ENCODE peak calls at places on chromosomes 11 and 22, in six cellular contexts. One of them, this sample, is unnamed.

GRCh38 chr11:34299962-34300350 is 57.9 kb downstream of the ABTB2 start:
- DNase-seq in NCI-H2029: no peak
- DNase-seq in effector memory CD4-positive, alpha-beta T cell: no peak
- DNase-seq in psoas muscle: no peak
- DNase-seq in T-helper 1 cell: no peak
- DNase-seq in KBM-7: no peak
- DNase-seq in this sample: no peak

GRCh38 chr22:25111579-25112517 is 87.8 kb upstream of the CRYBB3 start:
- DNase-seq in NCI-H2029: no peak
- DNase-seq in effector memory CD4-positive, alpha-beta T cell: no peak
- DNase-seq in psoas muscle: peak
- DNase-seq in T-helper 1 cell: no peak
- DNase-seq in KBM-7: peak
- DNase-seq in this sample: no peak

GRCh38 chr11:720642-721346 is 14.8 kb downstream of the EPS8L2 start:
- DNase-seq in NCI-H2029: peak
- DNase-seq in effector memory CD4-positive, alpha-beta T cell: peak
- DNase-seq in psoas muscle: no peak
- DNase-seq in T-helper 1 cell: no peak
- DNase-seq in KBM-7: peak
- DNase-seq in this sample: no peak

GRCh38 chr22:38327805-38328204 is 10.6 kb upstream of the CSNK1E start:
- DNase-seq in NCI-H2029: no peak
- DNase-seq in effector memory CD4-positive, alpha-beta T cell: no peak
- DNase-seq in psoas muscle: no peak
- DNase-seq in T-helper 1 cell: no peak
- DNase-seq in KBM-7: no peak
- DNase-seq in this sample: no peak

GRCh38 chr11:101407324-101407723 is 176.5 kb downstream of the TRPC6 start:
- DNase-seq in NCI-H2029: no peak
- DNase-seq in effector memory CD4-positive, alpha-beta T cell: no peak
- DNase-seq in psoas muscle: no peak
- DNase-seq in T-helper 1 cell: no peak
- DNase-seq in KBM-7: no peak
- DNase-seq in this sample: no peak

GRCh38 chr22:33932997-33933396 is 12.7 kb upstream of the LARGE1 start:
- DNase-seq in NCI-H2029: no peak
- DNase-seq in effector memory CD4-positive, alpha-beta T cell: no peak
- DNase-seq in psoas muscle: no peak
- DNase-seq in T-helper 1 cell: no peak
- DNase-seq in KBM-7: no peak
- DNase-seq in this sample: no peak

GRCh38 chr11:47907499-47907898 is 59.3 kb upstream of the NUP160 start:
- DNase-seq in NCI-H2029: no peak
- DNase-seq in effector memory CD4-positive, alpha-beta T cell: no peak
- DNase-seq in psoas muscle: no peak
- DNase-seq in T-helper 1 cell: no peak
- DNase-seq in KBM-7: no peak
- DNase-seq in this sample: no peak

GRCh38 chr22:22710719-22711531 is 66.5 kb downstream of the GGTLC2 start:
- DNase-seq in NCI-H2029: peak
- DNase-seq in effector memory CD4-positive, alpha-beta T cell: peak
- DNase-seq in psoas muscle: peak
- DNase-seq in T-helper 1 cell: peak
- DNase-seq in KBM-7: peak
- DNase-seq in this sample: peak

GRCh38 chr11:93689166-93689734 is 27.8 kb downstream of the CEP295 start:
- DNase-seq in NCI-H2029: no peak
- DNase-seq in effector memory CD4-positive, alpha-beta T cell: no peak
- DNase-seq in psoas muscle: no peak
- DNase-seq in T-helper 1 cell: no peak
- DNase-seq in KBM-7: peak
- DNase-seq in this sample: no peak

GRCh38 chr22:38834991-38835390 is 8.8 kb downstream of the NPTXR start:
- DNase-seq in NCI-H2029: peak
- DNase-seq in effector memory CD4-positive, alpha-beta T cell: no peak
- DNase-seq in psoas muscle: peak
- DNase-seq in T-helper 1 cell: no peak
- DNase-seq in KBM-7: no peak
- DNase-seq in this sample: no peak

GRCh38 chr11:128886401-128887119 is 4.6 kb upstream of the KCNJ5 start:
- DNase-seq in NCI-H2029: no peak
- DNase-seq in effector memory CD4-positive, alpha-beta T cell: no peak
- DNase-seq in psoas muscle: no peak
- DNase-seq in T-helper 1 cell: no peak
- DNase-seq in KBM-7: peak
- DNase-seq in this sample: no peak

GRCh38 chr11:77091146-77091940 is 11.3 kb upstream of the OMP start:
- DNase-seq in NCI-H2029: peak
- DNase-seq in effector memory CD4-positive, alpha-beta T cell: peak
- DNase-seq in psoas muscle: peak
- DNase-seq in T-helper 1 cell: peak
- DNase-seq in KBM-7: peak
- DNase-seq in this sample: peak

GRCh38 chr11:83008581-83008923 is 63.1 kb downstream of the RAB30 start:
- DNase-seq in NCI-H2029: no peak
- DNase-seq in effector memory CD4-positive, alpha-beta T cell: no peak
- DNase-seq in psoas muscle: no peak
- DNase-seq in T-helper 1 cell: no peak
- DNase-seq in KBM-7: no peak
- DNase-seq in this sample: no peak

GRCh38 chr22:46446799-46447198 is 90.6 kb downstream of the CELSR1 start:
- DNase-seq in NCI-H2029: no peak
- DNase-seq in effector memory CD4-positive, alpha-beta T cell: no peak
- DNase-seq in psoas muscle: no peak
- DNase-seq in T-helper 1 cell: no peak
- DNase-seq in KBM-7: no peak
- DNase-seq in this sample: no peak

GRCh38 chr11:113729456-113729855 is 23.3 kb upstream of the TMPRSS5 start:
- DNase-seq in NCI-H2029: no peak
- DNase-seq in effector memory CD4-positive, alpha-beta T cell: no peak
- DNase-seq in psoas muscle: no peak
- DNase-seq in T-helper 1 cell: no peak
- DNase-seq in KBM-7: no peak
- DNase-seq in this sample: no peak

GRCh38 chr22:30015229-30015797 is 65.0 kb upstream of the HORMAD2 start:
- DNase-seq in NCI-H2029: no peak
- DNase-seq in effector memory CD4-positive, alpha-beta T cell: no peak
- DNase-seq in psoas muscle: no peak
- DNase-seq in T-helper 1 cell: no peak
- DNase-seq in KBM-7: no peak
- DNase-seq in this sample: no peak

GRCh38 chr11:70547821-70548670 is 149.7 kb downstream of the CTTN start:
- DNase-seq in NCI-H2029: no peak
- DNase-seq in effector memory CD4-positive, alpha-beta T cell: no peak
- DNase-seq in psoas muscle: peak
- DNase-seq in T-helper 1 cell: no peak
- DNase-seq in KBM-7: no peak
- DNase-seq in this sample: no peak

GRCh38 chr22:38107692-38108515 is 2.6 kb downstream of the BAIAP2L2 start:
- DNase-seq in NCI-H2029: no peak
- DNase-seq in effector memory CD4-positive, alpha-beta T cell: no peak
- DNase-seq in psoas muscle: no peak
- DNase-seq in T-helper 1 cell: no peak
- DNase-seq in KBM-7: no peak
- DNase-seq in this sample: no peak

GRCh38 chr22:36773935-36774334 is 2.0 kb downstream of the IFT27 start:
- DNase-seq in NCI-H2029: no peak
- DNase-seq in effector memory CD4-positive, alpha-beta T cell: no peak
- DNase-seq in psoas muscle: no peak
- DNase-seq in T-helper 1 cell: no peak
- DNase-seq in KBM-7: peak
- DNase-seq in this sample: no peak

GRCh38 chr11:13384837-13385417 is 78.1 kb downstream of the BTBD10 start:
- DNase-seq in NCI-H2029: no peak
- DNase-seq in effector memory CD4-positive, alpha-beta T cell: no peak
- DNase-seq in psoas muscle: no peak
- DNase-seq in T-helper 1 cell: no peak
- DNase-seq in KBM-7: peak
- DNase-seq in this sample: no peak

GRCh38 chr11:105667441-105667840 is 57.6 kb downstream of the GRIA4 start:
- DNase-seq in NCI-H2029: no peak
- DNase-seq in effector memory CD4-positive, alpha-beta T cell: no peak
- DNase-seq in psoas muscle: no peak
- DNase-seq in T-helper 1 cell: no peak
- DNase-seq in KBM-7: no peak
- DNase-seq in this sample: no peak

GRCh38 chr11:116916052-116916451 is 78.6 kb upstream of the APOA1 start:
- DNase-seq in NCI-H2029: no peak
- DNase-seq in effector memory CD4-positive, alpha-beta T cell: no peak
- DNase-seq in psoas muscle: no peak
- DNase-seq in T-helper 1 cell: no peak
- DNase-seq in KBM-7: no peak
- DNase-seq in this sample: no peak

GRCh38 chr11:107840120-107840479 is 18.5 kb downstream of the SLC35F2 start:
- DNase-seq in NCI-H2029: no peak
- DNase-seq in effector memory CD4-positive, alpha-beta T cell: no peak
- DNase-seq in psoas muscle: no peak
- DNase-seq in T-helper 1 cell: no peak
- DNase-seq in KBM-7: no peak
- DNase-seq in this sample: no peak

GRCh38 chr22:42754658-42755057 is 34.0 kb upstream of the A4GALT start:
- DNase-seq in NCI-H2029: no peak
- DNase-seq in effector memory CD4-positive, alpha-beta T cell: no peak
- DNase-seq in psoas muscle: no peak
- DNase-seq in T-helper 1 cell: no peak
- DNase-seq in KBM-7: no peak
- DNase-seq in this sample: no peak

GRCh38 chr11:115324569-115325432 is 179.4 kb downstream of the CADM1 start:
- DNase-seq in NCI-H2029: peak
- DNase-seq in effector memory CD4-positive, alpha-beta T cell: no peak
- DNase-seq in psoas muscle: no peak
- DNase-seq in T-helper 1 cell: peak
- DNase-seq in KBM-7: peak
- DNase-seq in this sample: peak

GRCh38 chr22:37090920-37091688 is 18.4 kb downstream of the TMPRSS6 start:
- DNase-seq in NCI-H2029: no peak
- DNase-seq in effector memory CD4-positive, alpha-beta T cell: no peak
- DNase-seq in psoas muscle: no peak
- DNase-seq in T-helper 1 cell: no peak
- DNase-seq in KBM-7: no peak
- DNase-seq in this sample: no peak

GRCh38 chr11:27716850-27717249 is 16.6 kb upstream of the BDNF start:
- DNase-seq in NCI-H2029: no peak
- DNase-seq in effector memory CD4-positive, alpha-beta T cell: no peak
- DNase-seq in psoas muscle: no peak
- DNase-seq in T-helper 1 cell: no peak
- DNase-seq in KBM-7: no peak
- DNase-seq in this sample: no peak

GRCh38 chr11:9859491-9860305 is 195.8 kb downstream of the SWAP70 start:
- DNase-seq in NCI-H2029: no peak
- DNase-seq in effector memory CD4-positive, alpha-beta T cell: no peak
- DNase-seq in psoas muscle: no peak
- DNase-seq in T-helper 1 cell: no peak
- DNase-seq in KBM-7: peak
- DNase-seq in this sample: no peak

GRCh38 chr11:47783087-47783610 is 16.0 kb upstream of the FNBP4 start:
- DNase-seq in NCI-H2029: no peak
- DNase-seq in effector memory CD4-positive, alpha-beta T cell: no peak
- DNase-seq in psoas muscle: no peak
- DNase-seq in T-helper 1 cell: no peak
- DNase-seq in KBM-7: no peak
- DNase-seq in this sample: no peak

This sample was measured in NCI-H774.